ENCODE peak calls at places on chromosomes 1 and 21, in four cellular contexts. W is cardiac muscle cell, N is AG04450, Q is dorsolateral prefrontal cortex. K is an unnamed sample.

GRCh38 chr1:27070390-27071048 is 57.9 kb upstream of the TENT5B start:
- DNase-seq in N (no peak), Q (peak), W (no peak), K (no peak)

GRCh38 chr1:3283849-3284248 is 170.6 kb upstream of the ARHGEF16 start:
- DNase-seq in W (peak), Q (no peak), N (no peak), K (no peak)

GRCh38 chr1:33092438-33092837 is 11.5 kb downstream of the AZIN2 start:
- DNase-seq in W (no peak), N (no peak), Q (no peak), K (no peak)

GRCh38 chr1:80278936-80279335 is 1272.4 kb upstream of the ADGRL4 start:
- DNase-seq in Q (no peak), N (no peak), W (no peak), K (no peak)

GRCh38 chr1:7827134-7827955 is 25.5 kb downstream of the UTS2 start:
- DNase-seq in Q (no peak), W (no peak), N (no peak), K (no peak)

GRCh38 chr1:170318736-170319135 is 173.0 kb downstream of the NTMT2 start:
- DNase-seq in N (no peak), W (no peak), Q (no peak), K (no peak)

GRCh38 chr1:53112271-53112774 is 30.1 kb downstream of the SLC1A7 start:
- DNase-seq in N (peak), Q (no peak), W (no peak), K (no peak)

GRCh38 chr1:21022279-21023040 is 154.2 kb downstream of the EIF4G3 start:
- DNase-seq in W (peak), Q (no peak), N (peak), K (no peak)

GRCh38 chr1:229972600-229973296 is 94.3 kb upstream of the GALNT2 start:
- DNase-seq in N (no peak), W (no peak), Q (no peak), K (no peak)

GRCh38 chr21:26756491-26757159 is 88.6 kb downstream of the ADAMTS1 start:
- DNase-seq in W (no peak), N (no peak), Q (no peak), K (no peak)

GRCh38 chr1:11055676-11056075 is 4.1 kb downstream of the SRM start:
- DNase-seq in N (no peak), W (no peak), Q (no peak), K (no peak)

GRCh38 chr1:84689514-84690396 is 506 bp downstream of the SSX2IP start:
- DNase-seq in N (no peak), Q (peak), W (peak), K (peak)

GRCh38 chr1:59316497-59317128 is 19.7 kb downstream of the FGGY start:
- DNase-seq in W (no peak), N (peak), Q (no peak), K (no peak)

DNA sequence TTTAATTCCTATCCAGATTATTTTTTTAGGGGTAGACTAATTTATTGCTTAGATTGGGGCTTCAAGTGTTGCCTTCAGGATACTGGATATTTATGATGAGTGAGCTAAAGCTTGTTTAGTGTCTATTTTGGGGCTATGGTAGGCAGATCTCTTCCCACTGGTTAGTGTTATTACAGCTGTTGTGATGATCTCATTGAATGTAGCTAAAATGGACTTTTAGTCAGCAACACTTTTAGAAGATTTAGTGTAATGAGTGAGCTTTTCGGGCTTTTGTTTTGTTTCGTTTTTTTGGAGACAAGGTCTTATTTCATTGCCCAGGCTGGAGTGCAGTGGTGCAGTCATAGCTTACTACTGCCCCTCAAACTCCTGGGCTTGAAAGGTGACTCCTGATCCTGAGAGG is 14.2 kb downstream of the THRAP3 start:
- DNase-seq in N (no peak), Q (no peak), W (no peak), K (no peak)
- H3K4me3 ChIP-seq in N (no peak), Q (no peak), W (no peak), K (no peak)

GRCh38 chr21:35840197-35840799 is 220.0 kb downstream of the SETD4 start:
- DNase-seq in Q (peak), W (peak), N (peak), K (peak)
- TF ChIP-seq CTCF in Q (peak), W (peak), N (peak), K (peak)

GRCh38 chr21:25501448-25501847 is 105.8 kb downstream of the MRPL39 start:
- DNase-seq in W (no peak), N (no peak), Q (no peak), K (no peak)

GRCh38 chr21:25506268-25506667 is 101.0 kb downstream of the MRPL39 start:
- DNase-seq in W (no peak), N (no peak), Q (no peak), K (no peak)

GRCh38 chr21:25503981-25504380 is 103.3 kb downstream of the MRPL39 start:
- DNase-seq in N (no peak), Q (no peak), W (no peak), K (no peak)

GRCh38 chr21:25500598-25500997 is 106.7 kb downstream of the MRPL39 start:
- DNase-seq in W (no peak), N (no peak), Q (no peak), K (no peak)

DNA sequence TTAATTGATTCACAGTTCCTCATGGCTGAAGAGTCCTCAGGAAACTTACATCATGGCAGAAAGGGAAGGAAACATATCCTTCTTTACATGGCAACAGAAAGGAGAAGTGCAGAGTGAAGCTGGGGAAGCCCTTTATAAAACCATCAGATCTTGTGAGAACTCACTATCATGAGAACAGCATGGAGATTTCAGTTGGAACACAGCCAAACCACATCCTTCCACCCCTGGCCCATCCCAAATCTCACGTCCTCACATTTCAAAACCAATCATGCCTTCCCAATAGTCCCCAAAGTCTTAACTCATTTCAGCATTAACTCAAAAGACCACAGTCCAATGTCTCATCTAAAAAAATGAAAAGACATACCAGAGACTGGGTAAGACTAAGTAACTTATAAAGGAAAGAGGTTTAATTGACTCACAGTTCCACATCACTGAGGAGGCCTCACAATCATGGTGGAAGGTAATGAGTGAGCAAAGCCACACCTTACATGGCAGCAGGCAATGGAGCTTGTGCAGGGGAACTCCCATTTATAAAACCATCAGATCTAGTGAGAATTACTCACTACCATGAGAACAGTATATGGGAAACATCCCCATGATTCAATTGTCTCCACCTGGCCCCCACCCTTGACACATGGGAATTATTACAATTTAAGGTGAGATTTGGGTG is 105.2 kb downstream of the MRPL39 start:
- DNase-seq in W (no peak), Q (no peak), N (no peak), K (no peak)
- H3K27ac ChIP-seq in W (no peak), Q (no peak), N (no peak), K (no peak)

DNA sequence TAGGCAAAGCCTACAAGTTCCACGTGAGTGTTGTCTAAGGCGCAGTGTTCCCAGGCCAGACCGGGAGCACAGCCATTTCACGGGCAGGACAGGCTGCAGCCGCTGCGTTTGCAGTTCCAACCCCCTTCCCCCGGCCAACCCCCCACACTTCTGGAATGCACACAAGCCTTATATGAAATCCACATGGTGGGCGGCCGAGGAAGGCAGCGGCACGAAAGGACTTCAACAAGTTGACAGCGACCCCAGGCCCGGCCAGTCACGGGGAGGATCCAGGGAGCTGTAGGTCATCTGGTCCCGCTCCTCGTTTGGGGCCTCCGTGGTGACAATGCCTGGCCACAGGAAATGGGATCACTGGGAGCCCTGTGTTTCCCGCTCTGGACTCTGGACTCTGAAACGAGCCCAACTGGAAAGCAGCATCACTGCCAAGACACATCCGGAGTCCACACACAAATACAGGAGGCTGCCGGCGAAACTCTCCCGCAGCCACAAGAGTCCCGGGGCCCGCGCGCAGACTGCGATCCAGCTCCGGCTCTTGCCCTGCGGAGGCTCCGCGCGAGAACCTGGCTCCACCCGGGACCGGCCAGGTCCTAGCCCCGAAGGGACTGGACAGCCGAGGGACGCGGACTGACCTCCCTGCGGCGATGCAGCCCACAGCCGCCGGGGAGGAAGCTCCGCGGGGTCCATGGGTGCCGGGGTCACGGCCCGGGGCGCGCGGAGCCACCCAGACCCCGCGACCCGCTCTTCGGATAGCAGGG is 794 bp downstream of the NID1 start:
- DNase-seq in N (no peak), Q (no peak), W (peak), K (peak)
- H3K4me3 ChIP-seq in N (peak), Q (peak), W (peak), K (peak)

DNA sequence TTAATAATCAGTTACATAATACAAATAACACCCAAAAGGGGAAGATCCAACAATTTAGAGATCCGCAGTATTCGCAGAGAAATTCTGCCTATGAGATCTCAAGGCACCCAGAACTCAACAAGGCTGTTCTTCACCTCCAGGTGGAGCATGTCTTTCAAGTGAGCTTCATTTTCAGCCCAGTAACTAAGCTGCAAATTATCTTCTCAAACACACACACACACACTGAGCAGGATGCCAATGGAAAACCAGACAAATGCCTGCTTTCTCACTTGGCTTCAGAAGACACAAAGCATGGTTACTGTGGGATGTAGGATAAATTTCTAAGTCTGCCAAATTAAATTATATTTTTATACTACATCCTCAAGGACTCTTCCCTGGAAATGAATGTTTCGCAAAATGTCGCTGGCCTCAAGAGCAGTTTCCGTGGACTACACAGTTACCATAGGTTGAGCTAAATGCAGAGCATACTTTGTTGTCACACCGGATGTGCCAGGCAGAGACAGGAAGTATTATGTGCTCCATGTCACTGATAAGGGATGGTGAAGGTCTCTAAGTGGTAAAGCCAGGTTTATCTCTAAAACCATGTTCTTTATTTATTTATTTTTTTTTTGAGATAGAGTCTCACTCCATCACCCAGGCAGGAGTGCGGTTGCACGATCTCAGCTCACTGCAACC is 30.3 kb downstream of the UBR4 start:
- DNase-seq in W (peak), N (no peak), Q (no peak), K (no peak)
- TF ChIP-seq CTCF in W (peak), N (peak), Q (peak), K (no peak)